ENCODE peak calls at places on chromosomes 13 and 19, in four cellular contexts. Y, J, R and P are unnamed samples.
A peak's percentile ranks its signal among the peaks of the same experiment; 100 is the strongest.

GRCh38 chr19:3810708-3811355 is 24.7 kb upstream of the MATK start:
- DNase-seq in Y (no peak), J (no peak), R (no peak), P (no peak)

GRCh38 chr19:46745521-46746280 is at the start of gene FKRP:
- DNase-seq in Y (no peak), J (no peak), R (peak; percentile 62), P (no peak)

GRCh38 chr13:20696073-20696472 is 7.4 kb upstream of the IL17D start:
- DNase-seq in Y (no peak), J (no peak), R (no peak), P (no peak)

GRCh38 chr19:18494267-18494607 is 27.6 kb downstream of the ELL start:
- DNase-seq in Y (no peak), J (no peak), R (no peak), P (no peak)

GRCh38 chr19:39795001-39795400 is 16.3 kb downstream of the LEUTX start:
- DNase-seq in Y (no peak), J (no peak), R (no peak), P (no peak)

GRCh38 chr13:21025539-21025938 is 35.8 kb downstream of the LATS2 start:
- DNase-seq in Y (no peak), J (no peak), R (no peak), P (no peak)

GRCh38 chr19:2548966-2549365 is 73.0 kb downstream of the GADD45B start:
- DNase-seq in Y (no peak), J (no peak), R (no peak), P (no peak)

GRCh38 chr19:14107581-14108461 is 9.7 kb downstream of the PRKACA start:
- DNase-seq in Y (no peak), J (no peak), R (no peak), P (no peak)